ENCODE peak calls at places on chromosomes 4 and X, in eight cellular contexts. One of them, this sample, is unnamed.

GRCh38 chr4:153212755-153213154 is 8.5 kb downstream of the TRIM2 start:
- DNase-seq in kidney: no peak
- DNase-seq in transverse colon: no peak
- DNase-seq in substantia nigra: no peak
- DNase-seq in small intestine: no peak
- DNase-seq in psoas muscle: no peak
- DNase-seq in trophoblast cell: no peak
- DNase-seq in SK-N-MC: peak; percentile 72
- DNase-seq in this sample: no peak

GRCh38 chr4:158810487-158811215 is 41.8 kb downstream of the FNIP2 start:
- DNase-seq in trophoblast cell: peak; percentile 96
- DNase-seq in kidney: peak; percentile 80
- DNase-seq in substantia nigra: no peak
- DNase-seq in small intestine: peak; percentile 45
- DNase-seq in psoas muscle: peak; percentile 63
- DNase-seq in transverse colon: peak; percentile 76
- DNase-seq in SK-N-MC: no peak
- DNase-seq in this sample: no peak

GRCh38 chr4:912548-913279 is 19.4 kb downstream of the GAK start:
- DNase-seq in substantia nigra: no peak
- DNase-seq in kidney: peak; percentile 60
- DNase-seq in SK-N-MC: no peak
- DNase-seq in psoas muscle: peak; percentile 7
- DNase-seq in transverse colon: peak; percentile 34
- DNase-seq in small intestine: no peak
- DNase-seq in trophoblast cell: no peak
- DNase-seq in this sample: no peak

GRCh38 chr4:13543091-13543581 is 1.2 kb downstream of the NKX3-2 start:
- DNase-seq in substantia nigra: no peak
- DNase-seq in small intestine: no peak
- DNase-seq in kidney: peak; percentile 51
- DNase-seq in transverse colon: no peak
- DNase-seq in psoas muscle: no peak
- DNase-seq in trophoblast cell: no peak
- DNase-seq in SK-N-MC: no peak
- DNase-seq in this sample: no peak

GRCh38 chrX:151828434-151829080 is 84.1 kb upstream of the MAGEA4 start:
- DNase-seq in small intestine: no peak
- DNase-seq in trophoblast cell: no peak
- DNase-seq in transverse colon: no peak
- DNase-seq in kidney: no peak
- DNase-seq in substantia nigra: no peak
- DNase-seq in SK-N-MC: no peak
- DNase-seq in psoas muscle: no peak
- DNase-seq in this sample: no peak

GRCh38 chr4:106627071-106627470 is 258.5 kb upstream of the GIMD1 start:
- DNase-seq in kidney: no peak
- DNase-seq in psoas muscle: no peak
- DNase-seq in SK-N-MC: no peak
- DNase-seq in substantia nigra: no peak
- DNase-seq in small intestine: no peak
- DNase-seq in trophoblast cell: no peak
- DNase-seq in transverse colon: no peak
- DNase-seq in this sample: no peak

GRCh38 chr4:37983951-37984350 is 23.8 kb downstream of the PTTG2 start:
- DNase-seq in SK-N-MC: no peak
- DNase-seq in substantia nigra: no peak
- DNase-seq in trophoblast cell: no peak
- DNase-seq in transverse colon: no peak
- DNase-seq in kidney: no peak
- DNase-seq in small intestine: no peak
- DNase-seq in psoas muscle: no peak
- DNase-seq in this sample: no peak

GRCh38 chr4:93436000-93436626 is 392.4 kb upstream of the ATOH1 start:
- DNase-seq in kidney: no peak
- DNase-seq in psoas muscle: no peak
- DNase-seq in SK-N-MC: no peak
- DNase-seq in trophoblast cell: no peak
- DNase-seq in transverse colon: no peak
- DNase-seq in substantia nigra: no peak
- DNase-seq in small intestine: no peak
- DNase-seq in this sample: no peak

GRCh38 chr4:123616970-123617392 is 220.4 kb downstream of the SPRY1 start:
- DNase-seq in substantia nigra: peak; percentile 20
- DNase-seq in trophoblast cell: no peak
- DNase-seq in psoas muscle: peak; percentile 33
- DNase-seq in small intestine: peak; percentile 69
- DNase-seq in kidney: no peak
- DNase-seq in transverse colon: peak; percentile 46
- DNase-seq in SK-N-MC: peak; percentile 47
- DNase-seq in this sample: peak; percentile 31

GRCh38 chr4:140137654-140138053 is 16.3 kb downstream of the MAML3 start:
- DNase-seq in substantia nigra: no peak
- DNase-seq in small intestine: no peak
- DNase-seq in psoas muscle: no peak
- DNase-seq in kidney: no peak
- DNase-seq in transverse colon: no peak
- DNase-seq in trophoblast cell: peak; percentile 32
- DNase-seq in SK-N-MC: no peak
- DNase-seq in this sample: no peak

GRCh38 chrX:26871967-26872366 is 591.2 kb downstream of the PPP4R3C start:
- DNase-seq in transverse colon: no peak
- DNase-seq in substantia nigra: no peak
- DNase-seq in kidney: no peak
- DNase-seq in SK-N-MC: no peak
- DNase-seq in trophoblast cell: no peak
- DNase-seq in small intestine: no peak
- DNase-seq in psoas muscle: no peak
- DNase-seq in this sample: no peak

GRCh38 chr4:178556796-178557195 is 1114.6 kb upstream of the AGA start:
- DNase-seq in substantia nigra: no peak
- DNase-seq in small intestine: no peak
- DNase-seq in transverse colon: no peak
- DNase-seq in psoas muscle: no peak
- DNase-seq in kidney: no peak
- DNase-seq in trophoblast cell: no peak
- DNase-seq in SK-N-MC: no peak
- DNase-seq in this sample: no peak

GRCh38 chr4:101954351-101954750 is 163.8 kb downstream of the BANK1 start:
- DNase-seq in small intestine: no peak
- DNase-seq in transverse colon: no peak
- DNase-seq in kidney: no peak
- DNase-seq in substantia nigra: no peak
- DNase-seq in psoas muscle: no peak
- DNase-seq in trophoblast cell: no peak
- DNase-seq in SK-N-MC: no peak
- DNase-seq in this sample: no peak
- H3K27ac ChIP-seq in small intestine: no peak overlapping the region
- H3K27ac ChIP-seq in transverse colon: no peak overlapping the region
- H3K27ac ChIP-seq in kidney: no peak overlapping the region
- H3K27ac ChIP-seq in substantia nigra: no peak overlapping the region
- H3K27ac ChIP-seq in psoas muscle: no peak overlapping the region
- H3K27ac ChIP-seq in trophoblast cell: peak overlapping the region; percentile 75
- H3K27ac ChIP-seq in SK-N-MC: no peak overlapping the region
- H3K27ac ChIP-seq in this sample: no peak overlapping the region

DNA sequence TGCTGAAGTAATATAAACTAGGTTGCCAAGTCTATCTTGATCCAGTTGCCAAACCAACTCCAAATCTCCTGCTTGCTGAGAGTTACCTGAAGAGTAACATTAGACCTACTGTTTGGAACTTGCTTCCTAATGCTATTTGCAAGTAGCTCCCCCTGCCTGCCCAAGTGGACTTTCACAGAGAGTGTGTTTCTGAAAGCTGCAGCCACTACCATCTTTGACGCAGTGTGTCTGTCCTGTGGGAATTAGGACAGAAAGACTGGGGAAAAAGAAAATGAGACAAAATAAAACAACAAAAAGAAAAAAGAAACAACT is 195.0 kb upstream of the HS3ST1 start:
- DNase-seq in transverse colon: peak; percentile 71
- DNase-seq in SK-N-MC: no peak
- DNase-seq in small intestine: peak; percentile 77
- DNase-seq in substantia nigra: no peak
- DNase-seq in kidney: no peak
- DNase-seq in trophoblast cell: peak; percentile 20
- DNase-seq in psoas muscle: no peak
- DNase-seq in this sample: peak; percentile 34
- H3K27ac ChIP-seq in transverse colon: no peak overlapping the region
- H3K27ac ChIP-seq in SK-N-MC: no peak overlapping the region
- H3K27ac ChIP-seq in small intestine: no peak overlapping the region
- H3K27ac ChIP-seq in substantia nigra: no peak overlapping the region
- H3K27ac ChIP-seq in kidney: no peak overlapping the region
- H3K27ac ChIP-seq in trophoblast cell: no peak overlapping the region
- H3K27ac ChIP-seq in psoas muscle: no peak overlapping the region
- H3K27ac ChIP-seq in this sample: no peak overlapping the region

DNA sequence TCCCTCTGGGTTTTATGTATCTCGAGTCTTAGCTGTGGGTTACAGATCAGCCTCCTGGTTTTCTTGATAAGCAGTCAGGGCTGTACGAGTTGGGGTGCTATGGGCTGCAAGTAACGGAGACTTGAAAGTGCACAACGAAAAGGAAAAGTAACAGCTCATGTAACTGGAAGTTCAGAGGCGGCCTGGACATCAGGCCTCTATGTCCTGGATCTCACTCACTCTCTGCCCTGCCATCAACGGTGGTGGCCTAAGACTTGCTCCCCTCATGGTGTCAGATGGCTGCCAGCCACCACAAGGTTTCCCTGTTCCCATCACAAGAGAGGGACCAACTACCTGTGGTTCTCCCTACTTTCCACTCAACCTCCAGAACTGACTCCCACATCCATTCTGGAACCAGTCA is 4.8 kb downstream of the PPP2R2C start:
- DNase-seq in psoas muscle: no peak
- DNase-seq in substantia nigra: no peak
- DNase-seq in transverse colon: no peak
- DNase-seq in trophoblast cell: no peak
- DNase-seq in small intestine: no peak
- DNase-seq in SK-N-MC: no peak
- DNase-seq in kidney: no peak
- DNase-seq in this sample: no peak
- H3K27ac ChIP-seq in psoas muscle: no peak overlapping the region
- H3K27ac ChIP-seq in substantia nigra: peak overlapping the region; percentile 58
- H3K27ac ChIP-seq in transverse colon: no peak overlapping the region
- H3K27ac ChIP-seq in trophoblast cell: no peak overlapping the region
- H3K27ac ChIP-seq in small intestine: no peak overlapping the region
- H3K27ac ChIP-seq in SK-N-MC: no peak overlapping the region
- H3K27ac ChIP-seq in kidney: no peak overlapping the region
- H3K27ac ChIP-seq in this sample: no peak overlapping the region

GRCh38 chr4:185809517-185810071 is 2.4 kb downstream of the SORBS2 start:
- DNase-seq in SK-N-MC: no peak
- DNase-seq in small intestine: no peak
- DNase-seq in transverse colon: no peak
- DNase-seq in kidney: no peak
- DNase-seq in substantia nigra: no peak
- DNase-seq in trophoblast cell: no peak
- DNase-seq in psoas muscle: no peak
- DNase-seq in this sample: no peak
- H3K27ac ChIP-seq in SK-N-MC: no peak overlapping the region
- H3K27ac ChIP-seq in small intestine: no peak overlapping the region
- H3K27ac ChIP-seq in transverse colon: peak overlapping the region; percentile 79
- H3K27ac ChIP-seq in kidney: peak overlapping the region; percentile 63
- H3K27ac ChIP-seq in substantia nigra: no peak overlapping the region
- H3K27ac ChIP-seq in trophoblast cell: no peak overlapping the region
- H3K27ac ChIP-seq in psoas muscle: no peak overlapping the region
- H3K27ac ChIP-seq in this sample: peak overlapping the region; percentile 91

GRCh38 chrX:119638725-119639471 is 32.7 kb upstream of the NKRF start:
- DNase-seq in psoas muscle: no peak
- DNase-seq in substantia nigra: no peak
- DNase-seq in transverse colon: no peak
- DNase-seq in trophoblast cell: no peak
- DNase-seq in small intestine: no peak
- DNase-seq in SK-N-MC: no peak
- DNase-seq in kidney: no peak
- DNase-seq in this sample: no peak
- H3K27ac ChIP-seq in psoas muscle: no peak overlapping the region
- H3K27ac ChIP-seq in substantia nigra: no peak overlapping the region
- H3K27ac ChIP-seq in transverse colon: no peak overlapping the region
- H3K27ac ChIP-seq in trophoblast cell: no peak overlapping the region
- H3K27ac ChIP-seq in small intestine: no peak overlapping the region
- H3K27ac ChIP-seq in SK-N-MC: no peak overlapping the region
- H3K27ac ChIP-seq in kidney: no peak overlapping the region
- H3K27ac ChIP-seq in this sample: no peak overlapping the region

DNA sequence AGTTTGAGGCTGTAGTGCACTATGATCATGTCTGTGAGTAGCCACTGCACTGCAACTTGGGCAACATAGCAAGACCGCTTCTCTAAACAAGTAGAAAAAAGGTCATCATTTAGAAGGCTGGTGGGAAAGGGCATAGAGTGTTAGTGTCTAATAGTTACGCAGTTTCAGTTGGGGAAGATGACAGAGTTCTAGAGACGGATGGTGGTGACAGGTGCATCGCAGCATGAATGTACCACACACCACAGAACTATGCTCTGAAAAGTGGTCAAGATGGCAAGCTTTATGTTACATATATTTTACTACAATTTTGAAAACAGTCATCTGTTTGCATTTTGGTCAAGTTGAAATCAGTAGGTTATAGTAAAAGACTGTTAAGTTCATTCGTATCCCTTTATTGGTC is 23.7 kb upstream of the CLDN34 start:
- DNase-seq in SK-N-MC: no peak
- DNase-seq in trophoblast cell: no peak
- DNase-seq in small intestine: no peak
- DNase-seq in kidney: no peak
- DNase-seq in psoas muscle: no peak
- DNase-seq in transverse colon: no peak
- DNase-seq in substantia nigra: no peak
- DNase-seq in this sample: no peak
- H3K27ac ChIP-seq in SK-N-MC: no peak overlapping the region
- H3K27ac ChIP-seq in trophoblast cell: no peak overlapping the region
- H3K27ac ChIP-seq in small intestine: no peak overlapping the region
- H3K27ac ChIP-seq in kidney: no peak overlapping the region
- H3K27ac ChIP-seq in psoas muscle: no peak overlapping the region
- H3K27ac ChIP-seq in transverse colon: no peak overlapping the region
- H3K27ac ChIP-seq in substantia nigra: no peak overlapping the region
- H3K27ac ChIP-seq in this sample: no peak overlapping the region

GRCh38 chrX:153744210-153745066 is 19.6 kb upstream of the PLXNB3 start:
- DNase-seq in SK-N-MC: no peak
- DNase-seq in transverse colon: no peak
- DNase-seq in trophoblast cell: peak; percentile 47
- DNase-seq in psoas muscle: peak; percentile 23
- DNase-seq in substantia nigra: no peak
- DNase-seq in small intestine: no peak
- DNase-seq in kidney: peak; percentile 73
- DNase-seq in this sample: no peak
- H3K27ac ChIP-seq in SK-N-MC: no peak overlapping the region
- H3K27ac ChIP-seq in transverse colon: peak overlapping the region; percentile 82
- H3K27ac ChIP-seq in trophoblast cell: no peak overlapping the region
- H3K27ac ChIP-seq in psoas muscle: no peak overlapping the region
- H3K27ac ChIP-seq in substantia nigra: no peak overlapping the region
- H3K27ac ChIP-seq in small intestine: peak overlapping the region; percentile 16
- H3K27ac ChIP-seq in kidney: no peak overlapping the region
- H3K27ac ChIP-seq in this sample: no peak overlapping the region

GRCh38 chrX:23673108-23673507 is 5.8 kb downstream of the PRDX4 start:
- DNase-seq in psoas muscle: no peak
- DNase-seq in substantia nigra: no peak
- DNase-seq in SK-N-MC: no peak
- DNase-seq in small intestine: no peak
- DNase-seq in trophoblast cell: no peak
- DNase-seq in kidney: no peak
- DNase-seq in transverse colon: no peak
- DNase-seq in this sample: no peak
- H3K27ac ChIP-seq in psoas muscle: no peak overlapping the region
- H3K27ac ChIP-seq in substantia nigra: no peak overlapping the region
- H3K27ac ChIP-seq in SK-N-MC: no peak overlapping the region
- H3K27ac ChIP-seq in small intestine: no peak overlapping the region
- H3K27ac ChIP-seq in trophoblast cell: no peak overlapping the region
- H3K27ac ChIP-seq in kidney: no peak overlapping the region
- H3K27ac ChIP-seq in transverse colon: no peak overlapping the region
- H3K27ac ChIP-seq in this sample: no peak overlapping the region

This sample was measured in heart right ventricle.